ENCODE peak calls at places on chromosomes 3 and 15, in nine cellular contexts. One of them, this sample, is unnamed.

GRCh38 chr3:45644063-45644462 is 45.1 kb upstream of the SACM1L start:
- DNase-seq in psoas muscle: no peak
- DNase-seq in left ventricle myocardium inferior: no peak
- DNase-seq in pancreas: no peak
- DNase-seq in H7: no peak
- DNase-seq in cardiac muscle cell: peak; percentile 61
- DNase-seq in heart right ventricle: no peak
- DNase-seq in adipocyte: peak; percentile 82
- DNase-seq in body of pancreas: no peak
- DNase-seq in this sample: peak; percentile 76

GRCh38 chr15:96160269-96160668 is 170.2 kb upstream of the NR2F2 start:
- DNase-seq in heart right ventricle: peak; percentile 53
- DNase-seq in psoas muscle: no peak
- DNase-seq in body of pancreas: peak; percentile 46
- DNase-seq in pancreas: no peak
- DNase-seq in cardiac muscle cell: peak; percentile 64
- DNase-seq in H7: no peak
- DNase-seq in adipocyte: no peak
- DNase-seq in left ventricle myocardium inferior: peak; percentile 52
- DNase-seq in this sample: no peak

GRCh38 chr3:2623463-2623862 is 486.7 kb downstream of the IL5RA start:
- DNase-seq in psoas muscle: no peak
- DNase-seq in cardiac muscle cell: no peak
- DNase-seq in adipocyte: no peak
- DNase-seq in H7: no peak
- DNase-seq in left ventricle myocardium inferior: no peak
- DNase-seq in body of pancreas: no peak
- DNase-seq in heart right ventricle: no peak
- DNase-seq in pancreas: no peak
- DNase-seq in this sample: peak; percentile 0

GRCh38 chr3:88003115-88003755 is 55.6 kb downstream of the CGGBP1 start:
- DNase-seq in cardiac muscle cell: peak; percentile 76
- DNase-seq in psoas muscle: no peak
- DNase-seq in body of pancreas: peak; percentile 33
- DNase-seq in heart right ventricle: no peak
- DNase-seq in H7: no peak
- DNase-seq in adipocyte: peak; percentile 82
- DNase-seq in left ventricle myocardium inferior: no peak
- DNase-seq in pancreas: no peak
- DNase-seq in this sample: peak; percentile 66

GRCh38 chr3:72137865-72138861 is 353.2 kb upstream of the PROK2 start:
- DNase-seq in cardiac muscle cell: no peak
- DNase-seq in H7: no peak
- DNase-seq in body of pancreas: no peak
- DNase-seq in adipocyte: no peak
- DNase-seq in pancreas: no peak
- DNase-seq in psoas muscle: no peak
- DNase-seq in heart right ventricle: peak; percentile 34
- DNase-seq in left ventricle myocardium inferior: peak; percentile 41
- DNase-seq in this sample: no peak

GRCh38 chr3:66206806-66207205 is 14.0 kb upstream of the SLC25A26 start:
- DNase-seq in psoas muscle: no peak
- DNase-seq in pancreas: no peak
- DNase-seq in body of pancreas: no peak
- DNase-seq in cardiac muscle cell: no peak
- DNase-seq in H7: no peak
- DNase-seq in heart right ventricle: no peak
- DNase-seq in left ventricle myocardium inferior: no peak
- DNase-seq in adipocyte: no peak
- DNase-seq in this sample: no peak

GRCh38 chr3:4898454-4899313 is 80.6 kb upstream of the BHLHE40 start:
- DNase-seq in left ventricle myocardium inferior: no peak
- DNase-seq in H7: no peak
- DNase-seq in heart right ventricle: no peak
- DNase-seq in body of pancreas: no peak
- DNase-seq in adipocyte: no peak
- DNase-seq in pancreas: no peak
- DNase-seq in psoas muscle: no peak
- DNase-seq in cardiac muscle cell: peak; percentile 27
- DNase-seq in this sample: peak; percentile 13

GRCh38 chr3:99638244-99638948 is at the start of gene COL8A1:
- DNase-seq in heart right ventricle: peak; percentile 62
- DNase-seq in H7: peak; percentile 66
- DNase-seq in adipocyte: peak; percentile 80
- DNase-seq in psoas muscle: peak; percentile 74
- DNase-seq in cardiac muscle cell: peak; percentile 77
- DNase-seq in left ventricle myocardium inferior: peak; percentile 67
- DNase-seq in pancreas: no peak
- DNase-seq in body of pancreas: peak; percentile 7
- DNase-seq in this sample: peak; percentile 71

GRCh38 chr3:149282322-149282721 is 51.1 kb downstream of the TM4SF18 start:
- DNase-seq in psoas muscle: no peak
- DNase-seq in H7: no peak
- DNase-seq in heart right ventricle: no peak
- DNase-seq in body of pancreas: no peak
- DNase-seq in left ventricle myocardium inferior: no peak
- DNase-seq in cardiac muscle cell: no peak
- DNase-seq in pancreas: no peak
- DNase-seq in adipocyte: no peak
- DNase-seq in this sample: no peak

GRCh38 chr3:149581681-149582349 is 76.0 kb downstream of the WWTR1 start:
- DNase-seq in cardiac muscle cell: peak; percentile 71
- DNase-seq in body of pancreas: peak; percentile 25
- DNase-seq in heart right ventricle: no peak
- DNase-seq in psoas muscle: peak; percentile 56
- DNase-seq in pancreas: peak; percentile 19
- DNase-seq in left ventricle myocardium inferior: no peak
- DNase-seq in adipocyte: peak; percentile 78
- DNase-seq in H7: no peak
- DNase-seq in this sample: peak; percentile 94

GRCh38 chr3:152477422-152477821 is 208.7 kb downstream of the MBNL1 start:
- DNase-seq in H7: no peak
- DNase-seq in adipocyte: no peak
- DNase-seq in cardiac muscle cell: peak; percentile 26
- DNase-seq in body of pancreas: no peak
- DNase-seq in heart right ventricle: no peak
- DNase-seq in pancreas: no peak
- DNase-seq in left ventricle myocardium inferior: no peak
- DNase-seq in psoas muscle: no peak
- DNase-seq in this sample: no peak

GRCh38 chr3:50474717-50475116 is 28.7 kb downstream of the CACNA2D2 start:
- DNase-seq in heart right ventricle: no peak
- DNase-seq in psoas muscle: no peak
- DNase-seq in pancreas: no peak
- DNase-seq in left ventricle myocardium inferior: no peak
- DNase-seq in H7: no peak
- DNase-seq in adipocyte: peak; percentile 12
- DNase-seq in cardiac muscle cell: peak; percentile 50
- DNase-seq in body of pancreas: no peak
- DNase-seq in this sample: no peak

GRCh38 chr15:100334905-100335304 is 6.9 kb downstream of the ADAMTS17 start:
- DNase-seq in pancreas: no peak
- DNase-seq in heart right ventricle: no peak
- DNase-seq in adipocyte: no peak
- DNase-seq in psoas muscle: no peak
- DNase-seq in left ventricle myocardium inferior: no peak
- DNase-seq in H7: peak; percentile 64
- DNase-seq in cardiac muscle cell: no peak
- DNase-seq in body of pancreas: no peak
- DNase-seq in this sample: no peak

GRCh38 chr3:179868715-179869114 is 168.0 kb downstream of the PEX5L start:
- DNase-seq in body of pancreas: no peak
- DNase-seq in adipocyte: no peak
- DNase-seq in psoas muscle: no peak
- DNase-seq in H7: no peak
- DNase-seq in cardiac muscle cell: no peak
- DNase-seq in left ventricle myocardium inferior: no peak
- DNase-seq in pancreas: no peak
- DNase-seq in heart right ventricle: no peak
- DNase-seq in this sample: no peak

GRCh38 chr3:56025316-56025715 is 443.0 kb downstream of the ERC2 start:
- DNase-seq in adipocyte: no peak
- DNase-seq in cardiac muscle cell: peak; percentile 1
- DNase-seq in pancreas: no peak
- DNase-seq in left ventricle myocardium inferior: no peak
- DNase-seq in heart right ventricle: no peak
- DNase-seq in H7: no peak
- DNase-seq in body of pancreas: no peak
- DNase-seq in psoas muscle: no peak
- DNase-seq in this sample: peak; percentile 18

GRCh38 chr3:78690806-78691205 is 1077.0 kb downstream of the ROBO1 start:
- DNase-seq in adipocyte: peak; percentile 72
- DNase-seq in pancreas: no peak
- DNase-seq in left ventricle myocardium inferior: no peak
- DNase-seq in heart right ventricle: no peak
- DNase-seq in cardiac muscle cell: no peak
- DNase-seq in psoas muscle: no peak
- DNase-seq in body of pancreas: no peak
- DNase-seq in H7: no peak
- DNase-seq in this sample: no peak

GRCh38 chr3:71428841-71429609 is 154.5 kb downstream of the FOXP1 start:
- DNase-seq in left ventricle myocardium inferior: peak; percentile 35
- DNase-seq in psoas muscle: no peak
- DNase-seq in heart right ventricle: peak; percentile 58
- DNase-seq in body of pancreas: peak; percentile 63
- DNase-seq in adipocyte: no peak
- DNase-seq in cardiac muscle cell: peak; percentile 72
- DNase-seq in pancreas: peak; percentile 39
- DNase-seq in H7: no peak
- DNase-seq in this sample: peak; percentile 95

GRCh38 chr15:61816856-61817255 is 243.4 kb downstream of the VPS13C start:
- DNase-seq in pancreas: no peak
- DNase-seq in H7: no peak
- DNase-seq in psoas muscle: no peak
- DNase-seq in adipocyte: no peak
- DNase-seq in body of pancreas: no peak
- DNase-seq in left ventricle myocardium inferior: no peak
- DNase-seq in heart right ventricle: no peak
- DNase-seq in cardiac muscle cell: no peak
- DNase-seq in this sample: no peak

GRCh38 chr3:89179355-89179997 is 72.1 kb downstream of the EPHA3 start:
- DNase-seq in left ventricle myocardium inferior: no peak
- DNase-seq in body of pancreas: no peak
- DNase-seq in psoas muscle: no peak
- DNase-seq in pancreas: no peak
- DNase-seq in cardiac muscle cell: peak; percentile 4
- DNase-seq in H7: no peak
- DNase-seq in heart right ventricle: no peak
- DNase-seq in adipocyte: peak; percentile 19
- DNase-seq in this sample: peak; percentile 97

GRCh38 chr3:105606052-105606451 is 239.3 kb downstream of the ALCAM start:
- DNase-seq in adipocyte: peak; percentile 45
- DNase-seq in left ventricle myocardium inferior: no peak
- DNase-seq in H7: no peak
- DNase-seq in body of pancreas: no peak
- DNase-seq in heart right ventricle: no peak
- DNase-seq in psoas muscle: no peak
- DNase-seq in cardiac muscle cell: peak; percentile 29
- DNase-seq in pancreas: no peak
- DNase-seq in this sample: peak; percentile 58

GRCh38 chr15:47184003-47184404 is 533.3 kb upstream of the SEMA6D start:
- DNase-seq in body of pancreas: peak; percentile 9
- DNase-seq in heart right ventricle: peak; percentile 5
- DNase-seq in adipocyte: no peak
- DNase-seq in psoas muscle: peak; percentile 56
- DNase-seq in H7: peak; percentile 69
- DNase-seq in pancreas: no peak
- DNase-seq in cardiac muscle cell: no peak
- DNase-seq in left ventricle myocardium inferior: no peak
- DNase-seq in this sample: peak; percentile 10
- H3K27me3 ChIP-seq in body of pancreas: no peaks in the 10 kb centered on the region
- H3K27me3 ChIP-seq in heart right ventricle: peaks cover 56% of the 10 kb centered on the region
- H3K27me3 ChIP-seq in adipocyte: peaks cover 43% of the 10 kb centered on the region
- H3K27me3 ChIP-seq in psoas muscle: peaks cover 56% of the 10 kb centered on the region
- H3K27me3 ChIP-seq in H7: peaks cover 64% of the 10 kb centered on the region
- H3K27me3 ChIP-seq in pancreas: no peaks in the 10 kb centered on the region
- H3K27me3 ChIP-seq in cardiac muscle cell: peaks cover 80% of the 10 kb centered on the region
- H3K27me3 ChIP-seq in left ventricle myocardium inferior: peaks cover 96% of the 10 kb centered on the region
- H3K27me3 ChIP-seq in this sample: peaks cover 22% of the 10 kb centered on the region

GRCh38 chr15:59830873-59831272 is 141.8 kb upstream of the BNIP2 start:
- DNase-seq in heart right ventricle: no peak
- DNase-seq in cardiac muscle cell: no peak
- DNase-seq in H7: no peak
- DNase-seq in psoas muscle: no peak
- DNase-seq in body of pancreas: no peak
- DNase-seq in adipocyte: no peak
- DNase-seq in pancreas: no peak
- DNase-seq in left ventricle myocardium inferior: no peak
- DNase-seq in this sample: peak; percentile 76
- H3K27me3 ChIP-seq in heart right ventricle: no peaks in the 10 kb centered on the region
- H3K27me3 ChIP-seq in cardiac muscle cell: no peaks in the 10 kb centered on the region
- H3K27me3 ChIP-seq in H7: no peaks in the 10 kb centered on the region
- H3K27me3 ChIP-seq in psoas muscle: no peaks in the 10 kb centered on the region
- H3K27me3 ChIP-seq in body of pancreas: no peaks in the 10 kb centered on the region
- H3K27me3 ChIP-seq in adipocyte: peaks cover 12% of the 10 kb centered on the region
- H3K27me3 ChIP-seq in pancreas: no peaks in the 10 kb centered on the region
- H3K27me3 ChIP-seq in left ventricle myocardium inferior: peaks cover 19% of the 10 kb centered on the region
- H3K27me3 ChIP-seq in this sample: no peaks in the 10 kb centered on the region

DNA sequence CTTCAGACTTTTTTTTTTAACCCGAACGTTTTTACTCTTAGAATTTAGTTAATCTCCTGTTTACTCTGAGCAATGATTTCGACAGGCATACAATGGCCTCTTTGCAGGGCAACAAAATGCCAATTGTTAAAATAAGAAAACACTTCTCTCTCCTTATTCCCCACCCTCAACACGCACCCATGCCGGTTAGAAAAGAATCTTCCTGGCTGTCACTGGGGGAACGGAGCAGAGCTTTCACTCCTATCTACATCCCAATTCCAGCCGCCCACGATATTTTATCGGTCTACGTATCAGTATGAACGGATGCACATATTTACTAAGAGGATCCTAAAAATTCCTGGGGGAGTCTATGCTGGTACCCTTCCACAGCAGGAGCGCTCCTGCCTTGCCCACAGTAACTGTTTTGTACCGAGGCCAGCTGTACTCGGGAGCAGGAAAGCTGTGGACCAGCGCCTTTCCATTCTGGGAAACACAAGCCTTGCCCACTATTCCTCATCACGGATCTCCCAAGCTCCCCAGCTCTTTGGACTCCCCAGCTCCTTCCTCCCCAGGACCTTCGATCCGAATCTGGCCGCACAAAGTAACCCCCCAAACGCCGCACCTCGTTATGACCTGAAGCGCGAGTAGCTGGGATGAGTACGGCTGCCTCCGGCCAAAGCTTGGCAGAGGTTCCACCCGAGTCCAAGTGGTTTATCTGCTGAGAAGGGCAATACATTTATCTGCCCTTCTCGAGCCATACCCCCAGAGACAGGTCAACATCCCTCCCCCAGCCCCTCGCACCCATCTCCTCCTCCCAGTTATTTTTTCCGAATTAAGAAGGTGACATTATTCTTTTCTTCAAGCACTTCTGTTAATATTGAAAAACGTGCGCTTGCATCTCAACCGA is 2.2 kb upstream of the FOXB1 start:
- DNase-seq in pancreas: no peak
- DNase-seq in heart right ventricle: no peak
- DNase-seq in psoas muscle: no peak
- DNase-seq in left ventricle myocardium inferior: no peak
- DNase-seq in H7: no peak
- DNase-seq in adipocyte: no peak
- DNase-seq in body of pancreas: no peak
- DNase-seq in cardiac muscle cell: no peak
- DNase-seq in this sample: no peak
- H3K27me3 ChIP-seq in pancreas: peaks cover 24% of the 10 kb centered on the region
- H3K27me3 ChIP-seq in heart right ventricle: peaks cover 100% of the 10 kb centered on the region
- H3K27me3 ChIP-seq in psoas muscle: peaks cover 99% of the 10 kb centered on the region
- H3K27me3 ChIP-seq in left ventricle myocardium inferior: peaks cover 100% of the 10 kb centered on the region
- H3K27me3 ChIP-seq in H7: peaks cover 60% of the 10 kb centered on the region
- H3K27me3 ChIP-seq in adipocyte: peaks cover 97% of the 10 kb centered on the region
- H3K27me3 ChIP-seq in body of pancreas: no peaks in the 10 kb centered on the region
- H3K27me3 ChIP-seq in cardiac muscle cell: peaks cover 100% of the 10 kb centered on the region
- H3K27me3 ChIP-seq in this sample: peaks cover 86% of the 10 kb centered on the region

GRCh38 chr3:134650431-134651346 is at the start of gene KY:
- DNase-seq in cardiac muscle cell: peak; percentile 60
- DNase-seq in adipocyte: peak; percentile 49
- DNase-seq in pancreas: peak; percentile 42
- DNase-seq in psoas muscle: peak; percentile 78
- DNase-seq in heart right ventricle: peak; percentile 48
- DNase-seq in body of pancreas: peak; percentile 38
- DNase-seq in H7: peak; percentile 89
- DNase-seq in left ventricle myocardium inferior: peak; percentile 59
- DNase-seq in this sample: peak; percentile 22
- H3K27me3 ChIP-seq in cardiac muscle cell: peaks cover 61% of the 10 kb centered on the region
- H3K27me3 ChIP-seq in adipocyte: no peaks in the 10 kb centered on the region
- H3K27me3 ChIP-seq in pancreas: no peaks in the 10 kb centered on the region
- H3K27me3 ChIP-seq in psoas muscle: no peaks in the 10 kb centered on the region
- H3K27me3 ChIP-seq in heart right ventricle: peaks cover 5% of the 10 kb centered on the region
- H3K27me3 ChIP-seq in body of pancreas: no peaks in the 10 kb centered on the region
- H3K27me3 ChIP-seq in H7: peaks cover 78% of the 10 kb centered on the region
- H3K27me3 ChIP-seq in left ventricle myocardium inferior: peaks cover 20% of the 10 kb centered on the region
- H3K27me3 ChIP-seq in this sample: peaks cover 2% of the 10 kb centered on the region

This sample was measured in bronchial epithelial cell.